ENCODE peak calls at places on chromosome X, in four cellular contexts. D is sigmoid colon, X is tibial artery, M is hepatic stellate cell. G is an unnamed sample.

GRCh38 chrX:118226060-118226428 is 109.4 kb upstream of the KLHL13 start:
- DNase-seq in M (no peak), X (no peak), D (no peak), G (peak; percentile 20)

GRCh38 chrX:41666251-41666650 is 22.5 kb upstream of the GPR34 start:
- DNase-seq in X (peak; percentile 21), M (no peak), D (no peak), G (no peak)

GRCh38 chrX:16870861-16871584 is 861 bp upstream of the RBBP7 start:
- DNase-seq in M (no peak), D (peak; percentile 76), X (peak; percentile 23), G (peak; percentile 83)

GRCh38 chrX:97539970-97540519 is 656.3 kb downstream of the RPA4 start:
- DNase-seq in X (no peak), M (no peak), D (no peak), G (no peak)

GRCh38 chrX:2696698-2697215 is 5.7 kb downstream of the CD99 start:
- DNase-seq in M (peak; percentile 77), X (no peak), D (no peak), G (no peak)

GRCh38 chrX:133497356-133497755 is 82.1 kb upstream of the GPC4 start:
- DNase-seq in X (no peak), D (no peak), M (no peak), G (no peak)

GRCh38 chrX:150450519-150451177 is 87.5 kb downstream of the MAMLD1 start:
- DNase-seq in D (no peak), M (no peak), X (no peak), G (no peak)

GRCh38 chrX:132648870-132649269 is 160.0 kb upstream of the MBNL3 start:
- DNase-seq in D (no peak), M (no peak), X (no peak), G (no peak)

GRCh38 chrX:133726211-133726630 is 259.2 kb downstream of the GPC3 start:
- DNase-seq in M (peak; percentile 19), D (no peak), X (no peak), G (no peak)

GRCh38 chrX:6777211-6778002 is 242.5 kb upstream of the VCX3A start:
- DNase-seq in X (no peak), M (no peak), D (no peak), G (no peak)

GRCh38 chrX:18278448-18278847 is 57.8 kb upstream of the BEND2 start:
- DNase-seq in X (no peak), M (no peak), D (no peak), G (no peak)

GRCh38 chrX:30787012-30787411 is 102.0 kb downstream of the TAB3 start:
- DNase-seq in X (no peak), M (no peak), D (peak; percentile 26), G (no peak)

GRCh38 chrX:114611018-114611619 is 27.2 kb downstream of the HTR2C start:
- DNase-seq in X (peak; percentile 22), D (no peak), M (peak; percentile 14), G (peak; percentile 14)

GRCh38 chrX:41384041-41384705 is 50.2 kb downstream of the DDX3X start:
- DNase-seq in X (peak; percentile 68), M (peak; percentile 65), D (peak; percentile 75), G (no peak)

GRCh38 chrX:130857207-130857606 is 45.8 kb downstream of the ENOX2 start:
- DNase-seq in M (no peak), D (no peak), X (no peak), G (no peak)

GRCh38 chrX:40006025-40007017 is 91.4 kb downstream of the BCOR start:
- DNase-seq in M (no peak), D (no peak), X (no peak), G (no peak)

GRCh38 chrX:128106630-128107029 is 54.4 kb upstream of the ACTRT1 start:
- DNase-seq in M (no peak), X (no peak), D (no peak), G (no peak)

GRCh38 chrX:38351346-38351745 is 1.1 kb upstream of the OTC start:
- DNase-seq in M (no peak), X (no peak), D (no peak), G (no peak)

GRCh38 chrX:49172280-49172780 is 632 bp downstream of the PLP2 start:
- DNase-seq in M (no peak), D (peak; percentile 90), X (peak; percentile 77), G (peak; percentile 72)

GRCh38 chrX:154333116-154333515 is 37.5 kb downstream of the TKTL1 start:
- DNase-seq in X (no peak), M (no peak), D (no peak), G (no peak)

GRCh38 chrX:116232833-116233232 is 62.3 kb downstream of the AGTR2 start:
- DNase-seq in D (no peak), X (no peak), M (no peak), G (no peak)

GRCh38 chrX:155745792-155746191 is 133.0 kb upstream of the TMLHE start:
- DNase-seq in M (no peak), X (no peak), D (no peak), G (no peak)

GRCh38 chrX:102535958-102536357 is 19.4 kb upstream of the TMSB15A start:
- DNase-seq in M (no peak), D (no peak), X (no peak), G (no peak)

GRCh38 chrX:152817082-152817744 is 13.3 kb downstream of the CETN2 start:
- DNase-seq in X (no peak), D (no peak), M (peak; percentile 35), G (peak; percentile 22)

GRCh38 chrX:81890476-81890875 is 688.6 kb downstream of the SH3BGRL start:
- DNase-seq in X (no peak), M (no peak), D (no peak), G (no peak)

GRCh38 chrX:130121505-130121800 is 11.2 kb upstream of the ELF4 start:
- DNase-seq in M (no peak), X (no peak), D (no peak), G (no peak)

GRCh38 chrX:28205905-28206304 is 224.7 kb upstream of the DCAF8L1 start:
- DNase-seq in X (no peak), M (no peak), D (no peak), G (no peak)

GRCh38 chrX:68832101-68832416 is 3.2 kb downstream of the EFNB1 start:
- DNase-seq in M (peak; percentile 78), X (peak; percentile 68), D (peak; percentile 82), G (peak; percentile 22)

GRCh38 chrX:97597954-97598353 is 714.2 kb downstream of the RPA4 start:
- DNase-seq in M (no peak), X (no peak), D (no peak), G (no peak)

GRCh38 chrX:107648332-107648731 is 20.0 kb downstream of the PRPS1 start:
- DNase-seq in X (no peak), M (no peak), D (no peak), G (no peak)

GRCh38 chrX:69060631-69061408 is 104.4 kb downstream of the PJA1 start:
- DNase-seq in D (no peak), X (peak; percentile 22), M (no peak), G (no peak)

GRCh38 chrX:115268421-115268820 is 21.1 kb upstream of the LUZP4 start:
- DNase-seq in D (no peak), M (no peak), X (no peak), G (no peak)

GRCh38 chrX:43958529-43958928 is 14.7 kb downstream of the NDP start:
- DNase-seq in X (no peak), M (peak; percentile 43), D (no peak), G (peak; percentile 87)